ENCODE peak calls at places on chromosome 12, in six cellular contexts. One of them, this sample, is unnamed. For H3K4me1, the result is how much of the 10 kb centered on the place peaks cover.

GRCh38 chr12:114209852-114210251 is 196.1 kb downstream of the TBX5 start:
- DNase-seq in adrenal gland: no peak
- DNase-seq in effector memory CD4-positive, alpha-beta T cell: no peak
- DNase-seq in adipocyte: no peak
- DNase-seq in right cardiac atrium: no peak
- DNase-seq in CD4-positive, CD25-positive, alpha-beta regulatory T cell: no peak
- DNase-seq in this sample: no peak

GRCh38 chr12:48336564-48336963 is 14.2 kb downstream of the ZNF641 start:
- DNase-seq in adrenal gland: no peak
- DNase-seq in effector memory CD4-positive, alpha-beta T cell: no peak
- DNase-seq in adipocyte: no peak
- DNase-seq in right cardiac atrium: no peak
- DNase-seq in CD4-positive, CD25-positive, alpha-beta regulatory T cell: no peak
- DNase-seq in this sample: peak

GRCh38 chr12:38905480-38906351 is at the start of gene CPNE8:
- DNase-seq in adrenal gland: peak
- DNase-seq in effector memory CD4-positive, alpha-beta T cell: peak
- DNase-seq in adipocyte: no peak
- DNase-seq in right cardiac atrium: peak
- DNase-seq in CD4-positive, CD25-positive, alpha-beta regulatory T cell: peak
- DNase-seq in this sample: peak

GRCh38 chr12:124938066-124938465 is 23.6 kb upstream of the UBC start:
- DNase-seq in adrenal gland: no peak
- DNase-seq in effector memory CD4-positive, alpha-beta T cell: no peak
- DNase-seq in adipocyte: peak
- DNase-seq in right cardiac atrium: no peak
- DNase-seq in CD4-positive, CD25-positive, alpha-beta regulatory T cell: peak
- DNase-seq in this sample: no peak

GRCh38 chr12:100329800-100330199 is 27.1 kb upstream of the SLC17A8 start:
- DNase-seq in adrenal gland: no peak
- DNase-seq in effector memory CD4-positive, alpha-beta T cell: no peak
- DNase-seq in adipocyte: no peak
- DNase-seq in right cardiac atrium: no peak
- DNase-seq in CD4-positive, CD25-positive, alpha-beta regulatory T cell: no peak
- DNase-seq in this sample: no peak

GRCh38 chr12:110744697-110745264 is 2.1 kb upstream of the PPP1CC start:
- DNase-seq in adrenal gland: no peak
- DNase-seq in effector memory CD4-positive, alpha-beta T cell: no peak
- DNase-seq in adipocyte: peak
- DNase-seq in right cardiac atrium: no peak
- DNase-seq in CD4-positive, CD25-positive, alpha-beta regulatory T cell: no peak
- DNase-seq in this sample: no peak

GRCh38 chr12:61356485-61356884 is 903.7 kb upstream of the USP15 start:
- DNase-seq in adrenal gland: no peak
- DNase-seq in effector memory CD4-positive, alpha-beta T cell: no peak
- DNase-seq in adipocyte: no peak
- DNase-seq in right cardiac atrium: no peak
- DNase-seq in CD4-positive, CD25-positive, alpha-beta regulatory T cell: no peak
- DNase-seq in this sample: no peak

GRCh38 chr12:71947645-71948105 is 9.0 kb downstream of the TPH2 start:
- DNase-seq in adrenal gland: no peak
- DNase-seq in effector memory CD4-positive, alpha-beta T cell: no peak
- DNase-seq in adipocyte: peak
- DNase-seq in right cardiac atrium: no peak
- DNase-seq in CD4-positive, CD25-positive, alpha-beta regulatory T cell: no peak
- DNase-seq in this sample: peak

GRCh38 chr12:3042394-3042793 is 34.8 kb upstream of the TSPAN9 start:
- DNase-seq in adrenal gland: no peak
- DNase-seq in effector memory CD4-positive, alpha-beta T cell: no peak
- DNase-seq in adipocyte: no peak
- DNase-seq in right cardiac atrium: peak
- DNase-seq in CD4-positive, CD25-positive, alpha-beta regulatory T cell: no peak
- DNase-seq in this sample: no peak

GRCh38 chr12:92105676-92106075 is 40.0 kb downstream of the BTG1 start:
- DNase-seq in adrenal gland: no peak
- DNase-seq in effector memory CD4-positive, alpha-beta T cell: no peak
- DNase-seq in adipocyte: no peak
- DNase-seq in right cardiac atrium: no peak
- DNase-seq in CD4-positive, CD25-positive, alpha-beta regulatory T cell: no peak
- DNase-seq in this sample: no peak

GRCh38 chr12:46983959-46984833 is 95.2 kb upstream of the PCED1B start:
- DNase-seq in adrenal gland: peak
- DNase-seq in effector memory CD4-positive, alpha-beta T cell: no peak
- DNase-seq in adipocyte: peak
- DNase-seq in right cardiac atrium: no peak
- DNase-seq in CD4-positive, CD25-positive, alpha-beta regulatory T cell: peak
- DNase-seq in this sample: peak

GRCh38 chr12:114412825-114413749 is 7.1 kb upstream of the TBX5 start:
- DNase-seq in adrenal gland: no peak
- DNase-seq in effector memory CD4-positive, alpha-beta T cell: no peak
- DNase-seq in adipocyte: no peak
- DNase-seq in right cardiac atrium: no peak
- DNase-seq in CD4-positive, CD25-positive, alpha-beta regulatory T cell: no peak
- DNase-seq in this sample: no peak

GRCh38 chr12:68340404-68341270 is 8.5 kb upstream of the MDM1 start:
- DNase-seq in adrenal gland: no peak
- DNase-seq in effector memory CD4-positive, alpha-beta T cell: no peak
- DNase-seq in adipocyte: no peak
- DNase-seq in right cardiac atrium: no peak
- DNase-seq in CD4-positive, CD25-positive, alpha-beta regulatory T cell: no peak
- DNase-seq in this sample: no peak

GRCh38 chr12:106582661-106583577 is at the start of gene RFX4:
- DNase-seq in adrenal gland: no peak
- DNase-seq in effector memory CD4-positive, alpha-beta T cell: no peak
- DNase-seq in adipocyte: peak
- DNase-seq in right cardiac atrium: no peak
- DNase-seq in CD4-positive, CD25-positive, alpha-beta regulatory T cell: no peak
- DNase-seq in this sample: peak

GRCh38 chr12:89544730-89545184 is 18.9 kb upstream of the POC1B start:
- DNase-seq in adrenal gland: peak
- DNase-seq in effector memory CD4-positive, alpha-beta T cell: no peak
- DNase-seq in adipocyte: peak
- DNase-seq in right cardiac atrium: peak
- DNase-seq in CD4-positive, CD25-positive, alpha-beta regulatory T cell: no peak
- DNase-seq in this sample: no peak

GRCh38 chr12:93111791-93112208 is 182.7 kb upstream of the EEA1 start:
- DNase-seq in adrenal gland: no peak
- DNase-seq in effector memory CD4-positive, alpha-beta T cell: no peak
- DNase-seq in adipocyte: no peak
- DNase-seq in right cardiac atrium: no peak
- DNase-seq in CD4-positive, CD25-positive, alpha-beta regulatory T cell: no peak
- DNase-seq in this sample: no peak

GRCh38 chr12:30885321-30885720 is 41.2 kb upstream of the TSPAN11 start:
- DNase-seq in adrenal gland: no peak
- DNase-seq in effector memory CD4-positive, alpha-beta T cell: no peak
- DNase-seq in adipocyte: no peak
- DNase-seq in right cardiac atrium: no peak
- DNase-seq in CD4-positive, CD25-positive, alpha-beta regulatory T cell: no peak
- DNase-seq in this sample: no peak

GRCh38 chr12:82174936-82175335 is 183.3 kb downstream of the CCDC59 start:
- DNase-seq in adrenal gland: no peak
- DNase-seq in effector memory CD4-positive, alpha-beta T cell: no peak
- DNase-seq in adipocyte: no peak
- DNase-seq in right cardiac atrium: no peak
- DNase-seq in CD4-positive, CD25-positive, alpha-beta regulatory T cell: no peak
- DNase-seq in this sample: no peak

GRCh38 chr12:121753844-121754264 is 39.6 kb downstream of the RHOF start:
- DNase-seq in adrenal gland: no peak
- DNase-seq in effector memory CD4-positive, alpha-beta T cell: no peak
- DNase-seq in adipocyte: no peak
- DNase-seq in right cardiac atrium: peak
- DNase-seq in CD4-positive, CD25-positive, alpha-beta regulatory T cell: no peak
- DNase-seq in this sample: no peak

GRCh38 chr12:2359725-2360629 is 307.2 kb downstream of the CACNA1C start:
- DNase-seq in adrenal gland: no peak
- DNase-seq in effector memory CD4-positive, alpha-beta T cell: no peak
- DNase-seq in adipocyte: no peak
- DNase-seq in right cardiac atrium: no peak
- DNase-seq in CD4-positive, CD25-positive, alpha-beta regulatory T cell: no peak
- DNase-seq in this sample: no peak

GRCh38 chr12:131454418-131455217 is 256.3 kb upstream of the SFSWAP start:
- DNase-seq in adrenal gland: no peak
- DNase-seq in effector memory CD4-positive, alpha-beta T cell: no peak
- DNase-seq in adipocyte: no peak
- DNase-seq in right cardiac atrium: peak
- DNase-seq in CD4-positive, CD25-positive, alpha-beta regulatory T cell: peak
- DNase-seq in this sample: peak

GRCh38 chr12:67002711-67003110 is 266.4 kb upstream of the CAND1 start:
- DNase-seq in adrenal gland: no peak
- DNase-seq in effector memory CD4-positive, alpha-beta T cell: no peak
- DNase-seq in adipocyte: no peak
- DNase-seq in right cardiac atrium: no peak
- DNase-seq in CD4-positive, CD25-positive, alpha-beta regulatory T cell: no peak
- DNase-seq in this sample: no peak

GRCh38 chr12:48890657-48891418 is 25.2 kb upstream of the RND1 start:
- DNase-seq in adrenal gland: peak
- DNase-seq in effector memory CD4-positive, alpha-beta T cell: peak
- DNase-seq in adipocyte: peak
- DNase-seq in right cardiac atrium: peak
- DNase-seq in CD4-positive, CD25-positive, alpha-beta regulatory T cell: peak
- DNase-seq in this sample: no peak

GRCh38 chr12:126772171-126772864 is 1494.7 kb upstream of the TMEM132C start:
- DNase-seq in adrenal gland: no peak
- DNase-seq in effector memory CD4-positive, alpha-beta T cell: peak
- DNase-seq in adipocyte: no peak
- DNase-seq in right cardiac atrium: no peak
- DNase-seq in CD4-positive, CD25-positive, alpha-beta regulatory T cell: peak
- DNase-seq in this sample: no peak

GRCh38 chr12:116559330-116560080 is at the start of gene MAP1LC3B2:
- DNase-seq in adrenal gland: peak
- DNase-seq in effector memory CD4-positive, alpha-beta T cell: peak
- DNase-seq in adipocyte: peak
- DNase-seq in right cardiac atrium: peak
- DNase-seq in CD4-positive, CD25-positive, alpha-beta regulatory T cell: peak
- DNase-seq in this sample: no peak

GRCh38 chr12:116559080-116559329 is 176 bp upstream of the MAP1LC3B2 start:
- DNase-seq in adrenal gland: no peak
- DNase-seq in effector memory CD4-positive, alpha-beta T cell: no peak
- DNase-seq in adipocyte: no peak
- DNase-seq in right cardiac atrium: no peak
- DNase-seq in CD4-positive, CD25-positive, alpha-beta regulatory T cell: no peak
- DNase-seq in this sample: no peak

GRCh38 chr12:116556964-116557706 is 2.0 kb upstream of the MAP1LC3B2 start:
- DNase-seq in adrenal gland: no peak
- DNase-seq in effector memory CD4-positive, alpha-beta T cell: no peak
- DNase-seq in adipocyte: peak
- DNase-seq in right cardiac atrium: no peak
- DNase-seq in CD4-positive, CD25-positive, alpha-beta regulatory T cell: no peak
- DNase-seq in this sample: no peak

GRCh38 chr12:116556356-116556952 is 2.7 kb upstream of the MAP1LC3B2 start:
- DNase-seq in adrenal gland: no peak
- DNase-seq in effector memory CD4-positive, alpha-beta T cell: no peak
- DNase-seq in adipocyte: no peak
- DNase-seq in right cardiac atrium: no peak
- DNase-seq in CD4-positive, CD25-positive, alpha-beta regulatory T cell: no peak
- DNase-seq in this sample: no peak

GRCh38 chr12:116558280-116559079 is 701 bp upstream of the MAP1LC3B2 start:
- DNase-seq in adrenal gland: no peak
- DNase-seq in effector memory CD4-positive, alpha-beta T cell: no peak
- DNase-seq in adipocyte: no peak
- DNase-seq in right cardiac atrium: no peak
- DNase-seq in CD4-positive, CD25-positive, alpha-beta regulatory T cell: peak
- DNase-seq in this sample: no peak
- H3K4me1 ChIP-seq in adrenal gland: under half
- H3K4me1 ChIP-seq in effector memory CD4-positive, alpha-beta T cell: under half
- H3K4me1 ChIP-seq in adipocyte: under half
- H3K4me1 ChIP-seq in right cardiac atrium: under half
- H3K4me1 ChIP-seq in CD4-positive, CD25-positive, alpha-beta regulatory T cell: under half
- H3K4me1 ChIP-seq in this sample: under half

DNA sequence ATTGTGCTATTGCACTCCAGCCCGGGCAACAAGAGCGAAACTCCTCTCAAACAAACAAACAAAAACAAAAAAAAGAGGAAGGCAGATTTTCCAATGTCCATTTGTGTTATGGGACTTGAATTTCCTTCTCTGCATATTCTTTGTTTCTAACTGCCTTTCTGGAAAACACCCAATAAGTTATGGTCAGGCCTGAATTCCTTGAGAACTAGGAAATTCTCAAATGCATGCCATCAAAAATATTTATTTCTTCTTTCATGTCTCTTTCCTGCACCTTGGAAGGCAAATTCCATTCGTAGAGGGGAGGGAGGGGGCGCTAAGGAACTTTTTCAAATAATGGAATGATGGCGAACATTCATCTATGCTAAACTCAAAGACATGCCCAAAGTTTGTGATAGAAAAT is 117.6 kb upstream of the TMCC3 start:
- DNase-seq in adrenal gland: no peak
- DNase-seq in effector memory CD4-positive, alpha-beta T cell: no peak
- DNase-seq in adipocyte: peak
- DNase-seq in right cardiac atrium: no peak
- DNase-seq in CD4-positive, CD25-positive, alpha-beta regulatory T cell: no peak
- DNase-seq in this sample: no peak
- H3K4me1 ChIP-seq in adrenal gland: under half
- H3K4me1 ChIP-seq in effector memory CD4-positive, alpha-beta T cell: under half
- H3K4me1 ChIP-seq in adipocyte: under half
- H3K4me1 ChIP-seq in right cardiac atrium: under half
- H3K4me1 ChIP-seq in CD4-positive, CD25-positive, alpha-beta regulatory T cell: under half
- H3K4me1 ChIP-seq in this sample: under half

DNA sequence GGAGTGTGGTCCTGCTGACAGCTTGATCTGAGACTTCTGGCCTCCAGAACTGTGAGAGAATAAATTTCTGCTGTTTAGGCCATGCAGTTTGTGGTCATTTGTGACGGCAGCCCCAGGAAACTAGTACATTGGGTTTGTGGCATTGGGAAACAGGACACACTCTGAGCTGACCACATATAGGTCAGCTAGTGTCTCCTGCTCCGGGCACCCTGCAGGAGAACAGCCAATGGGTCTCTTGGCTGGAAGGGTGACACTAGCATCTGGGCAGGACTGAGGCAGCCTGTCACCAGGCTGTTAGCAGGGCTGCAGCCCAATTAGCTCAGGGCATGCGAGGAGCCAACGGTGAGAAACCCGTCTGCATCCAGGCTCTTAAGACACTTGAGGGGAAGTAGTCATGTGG is 83.2 kb downstream of the PITPNM2 start:
- DNase-seq in adrenal gland: no peak
- DNase-seq in effector memory CD4-positive, alpha-beta T cell: no peak
- DNase-seq in adipocyte: no peak
- DNase-seq in right cardiac atrium: no peak
- DNase-seq in CD4-positive, CD25-positive, alpha-beta regulatory T cell: no peak
- DNase-seq in this sample: no peak
- H3K4me1 ChIP-seq in adrenal gland: under half
- H3K4me1 ChIP-seq in effector memory CD4-positive, alpha-beta T cell: under half
- H3K4me1 ChIP-seq in adipocyte: under half
- H3K4me1 ChIP-seq in right cardiac atrium: half or more
- H3K4me1 ChIP-seq in CD4-positive, CD25-positive, alpha-beta regulatory T cell: under half
- H3K4me1 ChIP-seq in this sample: under half

DNA sequence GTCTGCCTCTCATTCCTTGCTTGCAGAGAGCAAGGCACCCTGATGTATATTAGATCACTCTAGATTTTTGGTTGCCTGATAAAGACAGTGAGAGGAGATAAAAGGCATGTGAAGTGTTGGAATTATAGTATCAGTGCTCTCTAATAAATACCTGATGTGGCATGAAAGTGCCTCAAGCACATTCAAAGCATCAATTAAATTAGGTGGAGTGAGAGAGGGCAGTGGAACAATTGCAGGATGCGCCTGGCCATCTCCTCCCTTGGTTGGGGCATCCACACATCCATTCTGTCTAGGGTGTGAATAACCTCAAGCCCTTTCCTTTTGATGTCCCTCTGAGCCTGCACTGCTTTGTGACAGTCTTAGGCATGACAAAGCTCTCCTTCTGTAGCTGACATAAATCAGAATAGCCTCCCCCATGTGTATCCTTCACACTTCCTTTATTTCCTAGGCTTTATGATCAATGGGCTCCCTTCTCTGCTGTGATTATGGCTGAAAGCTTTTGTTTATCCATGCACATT is 13.6 kb downstream of the EMP1 start:
- DNase-seq in adrenal gland: no peak
- DNase-seq in effector memory CD4-positive, alpha-beta T cell: no peak
- DNase-seq in adipocyte: no peak
- DNase-seq in right cardiac atrium: no peak
- DNase-seq in CD4-positive, CD25-positive, alpha-beta regulatory T cell: no peak
- DNase-seq in this sample: no peak
- H3K4me1 ChIP-seq in adrenal gland: under half
- H3K4me1 ChIP-seq in effector memory CD4-positive, alpha-beta T cell: under half
- H3K4me1 ChIP-seq in adipocyte: half or more
- H3K4me1 ChIP-seq in right cardiac atrium: under half
- H3K4me1 ChIP-seq in CD4-positive, CD25-positive, alpha-beta regulatory T cell: under half
- H3K4me1 ChIP-seq in this sample: under half